ENCODE peak calls at places on chromosomes 7 and 10, in five cellular contexts. N, D, K, E and Q are unnamed samples.

GRCh38 chr7:88224596-88225275 is 4.9 kb upstream of the SRI start:
- DNase-seq in N (no peak), D (no peak), K (no peak), E (no peak), Q (no peak)

GRCh38 chr7:149460493-149461330 is at the start of gene ZNF777:
- DNase-seq in N (peak), D (peak), K (peak), E (peak), Q (peak)

GRCh38 chr7:151838861-151839381 is 38.0 kb downstream of the PRKAG2 start:
- DNase-seq in N (peak), D (peak), K (no peak), E (no peak), Q (no peak)

GRCh38 chr7:50598455-50599343 is 33.5 kb upstream of the DDC start:
- DNase-seq in N (no peak), D (no peak), K (no peak), E (no peak), Q (no peak)

GRCh38 chr10:113078282-113078907 is 128.3 kb downstream of the TCF7L2 start:
- DNase-seq in N (no peak), D (no peak), K (no peak), E (no peak), Q (no peak)

GRCh38 chr7:36408589-36408988 is 18.9 kb downstream of the ANLN start:
- DNase-seq in N (no peak), D (no peak), K (no peak), E (no peak), Q (no peak)

GRCh38 chr10:15802375-15802949 is 57.8 kb downstream of the MINDY3 start:
- DNase-seq in N (no peak), D (no peak), K (no peak), E (no peak), Q (no peak)

GRCh38 chr7:41825927-41826480 is 123.1 kb upstream of the INHBA start:
- DNase-seq in N (no peak), D (no peak), K (no peak), E (no peak), Q (no peak)

GRCh38 chr7:70884446-70884764 is 247.5 kb upstream of the GALNT17 start:
- DNase-seq in N (no peak), D (no peak), K (no peak), E (no peak), Q (no peak)

GRCh38 chr10:30039567-30039966 is 19.8 kb downstream of the JCAD start:
- DNase-seq in N (no peak), D (no peak), K (no peak), E (no peak), Q (no peak)

GRCh38 chr7:144848078-144848477 is 12.2 kb upstream of the TPK1 start:
- DNase-seq in N (no peak), D (no peak), K (no peak), E (no peak), Q (no peak)

GRCh38 chr10:18699849-18700554 is 40.8 kb downstream of the ARL5B start:
- DNase-seq in N (no peak), D (no peak), K (no peak), E (no peak), Q (no peak)

GRCh38 chr10:104303594-104304178 is 34.6 kb downstream of the ITPRIP start:
- DNase-seq in N (no peak), D (no peak), K (no peak), E (no peak), Q (no peak)

GRCh38 chr10:104340692-104341091 is 2.4 kb upstream of the ITPRIP start:
- DNase-seq in N (no peak), D (no peak), K (no peak), E (no peak), Q (no peak)

GRCh38 chr7:140200102-140200989 is 23.6 kb upstream of the KDM7A start:
- DNase-seq in N (peak), D (peak), K (peak), E (no peak), Q (no peak)

GRCh38 chr7:99499713-99500636 is at the start of gene ZNF394:
- DNase-seq in N (peak), D (peak), K (peak), E (peak), Q (peak)

GRCh38 chr7:79434098-79434497 is 19.4 kb downstream of the MAGI2 start:
- DNase-seq in N (no peak), D (no peak), K (no peak), E (no peak), Q (no peak)

GRCh38 chr10:17906002-17906401 is 45.7 kb upstream of the SLC39A12 start:
- DNase-seq in N (no peak), D (no peak), K (no peak), E (no peak), Q (no peak)

GRCh38 chr10:110535958-110536891 is 31.3 kb upstream of the SMC3 start:
- DNase-seq in N (peak), D (peak), K (no peak), E (no peak), Q (no peak)

GRCh38 chr7:73593207-73594045 is 15.0 kb upstream of the TBL2 start:
- DNase-seq in N (no peak), D (no peak), K (no peak), E (no peak), Q (no peak)

GRCh38 chr7:39702133-39702532 is 78.8 kb downstream of the RALA start:
- DNase-seq in N (no peak), D (no peak), K (no peak), E (no peak), Q (no peak)

GRCh38 chr7:107998150-107998549 is 4.8 kb downstream of the LAMB1 start:
- DNase-seq in N (no peak), D (no peak), K (no peak), E (no peak), Q (no peak)

GRCh38 chr10:69303632-69304035 is 25.3 kb downstream of the HK1 start:
- DNase-seq in N (no peak), D (no peak), K (no peak), E (no peak), Q (no peak)

GRCh38 chr10:53841746-53842145 is 959.3 kb downstream of the PCDH15 start:
- DNase-seq in N (no peak), D (no peak), K (no peak), E (no peak), Q (no peak)

GRCh38 chr10:131012641-131012985 is 298.9 kb downstream of the TCERG1L start:
- DNase-seq in N (no peak), D (no peak), K (no peak), E (no peak), Q (no peak)

GRCh38 chr7:100406767-100407166 is 21.7 kb downstream of the ZCWPW1 start:
- DNase-seq in N (no peak), D (no peak), K (no peak), E (no peak), Q (no peak)

GRCh38 chr10:32190890-32191491 is 134.8 kb upstream of the KIF5B start:
- DNase-seq in N (no peak), D (no peak), K (no peak), E (no peak), Q (no peak)

GRCh38 chr10:58351616-58352578 is 17.1 kb downstream of the UBE2D1 start:
- DNase-seq in N (no peak), D (no peak), K (no peak), E (no peak), Q (no peak)

GRCh38 chr10:128022216-128023196 is 103.7 kb downstream of the MKI67 start:
- DNase-seq in N (no peak), D (no peak), K (no peak), E (no peak), Q (no peak)

GRCh38 chr7:69722836-69723235 is 124.6 kb downstream of the AUTS2 start:
- DNase-seq in N (no peak), D (no peak), K (no peak), E (no peak), Q (no peak)

GRCh38 chr10:102644646-102645387 is 538 bp downstream of the TRIM8 start:
- DNase-seq in N (peak), D (peak), K (peak), E (peak), Q (peak)

GRCh38 chr10:117342638-117343037 is 32.6 kb downstream of the PDZD8 start:
- DNase-seq in N (no peak), D (no peak), K (no peak), E (no peak), Q (no peak)

GRCh38 chr10:1180836-1181235 is 124.7 kb downstream of the WDR37 start:
- DNase-seq in N (no peak), D (no peak), K (no peak), E (no peak), Q (no peak)

GRCh38 chr7:134016223-134016941 is 110.8 kb upstream of the LRGUK start:
- DNase-seq in N (peak), D (peak), K (no peak), E (no peak), Q (peak)

GRCh38 chr10:122311051-122311410 is 39.9 kb downstream of the BTBD16 start:
- DNase-seq in N (no peak), D (no peak), K (no peak), E (no peak), Q (no peak)

GRCh38 chr10:78778446-78779338 is 290.1 kb upstream of the ZMIZ1 start:
- DNase-seq in N (no peak), D (peak), K (peak), E (no peak), Q (peak)

GRCh38 chr7:129143724-129144094 is 798 bp upstream of the TSPAN33 start:
- DNase-seq in N (no peak), D (no peak), K (no peak), E (no peak), Q (no peak)

GRCh38 chr7:129144095-129144833 is at the start of gene TSPAN33:
- DNase-seq in N (peak), D (peak), K (peak), E (peak), Q (peak)

GRCh38 chr7:129147723-129148122 is 3.2 kb downstream of the TSPAN33 start:
- DNase-seq in N (no peak), D (no peak), K (no peak), E (no peak), Q (no peak)

GRCh38 chr7:129146237-129146979 is 1.9 kb downstream of the TSPAN33 start:
- DNase-seq in N (no peak), D (no peak), K (no peak), E (no peak), Q (no peak)

GRCh38 chr7:129144834-129145668 is 544 bp downstream of the TSPAN33 start:
- DNase-seq in N (no peak), D (no peak), K (no peak), E (no peak), Q (no peak)
- TF ChIP-seq CTCF in N (no peak), D (peak), K (no peak), E (no peak), Q (peak)

GRCh38 chr7:143205560-143206293 is 16.1 kb upstream of the TAS2R40 start:
- DNase-seq in N (peak), D (peak), K (no peak), E (no peak), Q (no peak)

GRCh38 chr7:143199040-143199439 is 15.8 kb downstream of the TAS2R39 start:
- DNase-seq in N (no peak), D (no peak), K (no peak), E (no peak), Q (no peak)

GRCh38 chr7:143202161-143202560 is 18.9 kb downstream of the TAS2R39 start:
- DNase-seq in N (no peak), D (no peak), K (no peak), E (no peak), Q (no peak)
- TF ChIP-seq POLR2A in N (no peak), D (no peak), K (no peak), E (no peak), Q (no peak)

GRCh38 chr7:95723583-95724180 is 48.7 kb upstream of the DYNC1I1 start:
- DNase-seq in N (no peak), D (peak), K (no peak), E (no peak), Q (no peak)

GRCh38 chr7:95730493-95731280 is 41.7 kb upstream of the DYNC1I1 start:
- DNase-seq in N (no peak), D (peak), K (no peak), E (no peak), Q (no peak)

GRCh38 chr7:95725170-95725569 is 47.2 kb upstream of the DYNC1I1 start:
- DNase-seq in N (no peak), D (no peak), K (no peak), E (no peak), Q (no peak)
- TF ChIP-seq CTCF in N (no peak), D (no peak), K (no peak), E (no peak), Q (no peak)

GRCh38 chr10:132752961-132753360 is 33.0 kb downstream of the NKX6-2 start:
- DNase-seq in N (no peak), D (no peak), K (no peak), E (no peak), Q (no peak)
- TF ChIP-seq POLR2A in N (no peak), D (no peak), K (no peak), E (no peak), Q (no peak)